ENCODE peak calls at places on chromosomes 6 and 20, in eight cellular contexts. E, F, V, L, K, Z, U and Q are unnamed samples.

GRCh38 chr6:134211297-134211696 is 106.6 kb downstream of the SGK1 start:
- DNase-seq in Z (no peak), U (no peak), F (no peak), V (no peak), E (no peak), K (no peak), L (no peak), Q (no peak)

GRCh38 chr6:159758031-159759001 is 3.5 kb upstream of the ACAT2 start:
- DNase-seq in V (peak; percentile 87), F (no peak), Z (no peak), L (no peak), U (peak; percentile 30), E (peak; percentile 61), K (no peak), Q (no peak)

GRCh38 chr6:160972111-160972510 is 19.5 kb upstream of the MAP3K4 start:
- DNase-seq in Z (no peak), F (no peak), L (no peak), K (no peak), E (peak; percentile 97), U (no peak), V (peak; percentile 79), Q (no peak)

GRCh38 chr6:36104836-36105235 is 25.5 kb upstream of the MAPK13 start:
- DNase-seq in V (peak; percentile 32), Z (no peak), K (no peak), L (no peak), U (no peak), E (peak; percentile 38), F (no peak), Q (no peak)

GRCh38 chr6:20129290-20130088 is 82.8 kb downstream of the MBOAT1 start:
- DNase-seq in F (no peak), E (peak; percentile 23), K (no peak), Z (no peak), L (no peak), V (no peak), U (no peak), Q (no peak)

GRCh38 chr20:39269031-39269461 is 306.9 kb downstream of the DHX35 start:
- DNase-seq in V (peak; percentile 25), Z (no peak), U (peak; percentile 87), K (no peak), F (peak; percentile 7), E (peak; percentile 14), L (peak; percentile 61), Q (peak; percentile 82)

GRCh38 chr20:14543040-14543439 is 205.6 kb upstream of the FLRT3 start:
- DNase-seq in K (no peak), U (no peak), Z (no peak), V (no peak), L (no peak), E (peak; percentile 37), F (no peak), Q (no peak)

GRCh38 chr20:57027752-57028151 is 238.7 kb downstream of the BMP7 start:
- DNase-seq in L (no peak), U (no peak), Z (no peak), E (no peak), F (no peak), K (no peak), V (no peak), Q (no peak)

GRCh38 chr6:6193221-6193745 is 127.2 kb downstream of the F13A1 start:
- DNase-seq in E (peak; percentile 3), V (no peak), F (no peak), U (no peak), Z (no peak), L (no peak), K (no peak), Q (no peak)

GRCh38 chr6:118188561-118188960 is 281.5 kb downstream of the SLC35F1 start:
- DNase-seq in L (no peak), V (no peak), F (no peak), Z (no peak), U (no peak), K (no peak), E (no peak), Q (no peak)

GRCh38 chr6:90654806-90655205 is 67.9 kb upstream of the MAP3K7 start:
- DNase-seq in Z (no peak), E (no peak), U (no peak), V (no peak), L (no peak), K (no peak), F (no peak), Q (no peak)

GRCh38 chr6:12844284-12845223 is 128.0 kb downstream of the PHACTR1 start:
- DNase-seq in F (no peak), Z (no peak), E (peak; percentile 35), V (peak; percentile 43), L (peak; percentile 39), K (no peak), U (peak; percentile 11), Q (no peak)

GRCh38 chr6:82365011-82365751 is 1.6 kb downstream of the TPBG start:
- DNase-seq in L (peak; percentile 39), U (peak; percentile 27), Z (no peak), K (no peak), V (peak; percentile 51), E (no peak), F (no peak), Q (no peak)

GRCh38 chr20:43448748-43449535 is 8.8 kb upstream of the SRSF6 start:
- DNase-seq in U (peak; percentile 78), F (no peak), K (no peak), E (peak; percentile 37), L (peak; percentile 69), V (peak; percentile 48), Z (no peak), Q (peak; percentile 73)

GRCh38 chr6:111899531-111899930 is 26.3 kb upstream of the FYN start:
- DNase-seq in E (no peak), L (no peak), Z (no peak), K (no peak), U (no peak), V (no peak), F (no peak), Q (no peak)